ENCODE peak calls at places on chromosomes 6 and 20, in five cellular contexts. V is CD4-positive, CD25-positive, alpha-beta regulatory T cell; N is CD8-positive, alpha-beta T cell; P is HepG2; O is sigmoid colon. M is an unnamed sample. For H3K9me3, the result is how much of the 10 kb centered on the place peaks cover.

GRCh38 chr6:1313755-1314503 is 2.0 kb downstream of the FOXQ1 start:
- DNase-seq in P (peak), V (no peak), O (no peak), N (no peak), M (no peak)

GRCh38 chr6:105014954-105015353 is 58.0 kb downstream of the LIN28B start:
- DNase-seq in O (no peak), N (no peak), P (no peak), V (no peak), M (no peak)

GRCh38 chr20:24694727-24695528 is 225.5 kb downstream of the SYNDIG1 start:
- DNase-seq in O (peak), N (no peak), V (no peak), P (no peak), M (no peak)

GRCh38 chr20:46594725-46595124 is 44.3 kb upstream of the OCSTAMP start:
- DNase-seq in N (no peak), V (no peak), O (no peak), P (no peak), M (no peak)

GRCh38 chr6:44023586-44024454 is 103.4 kb downstream of the MRPL14 start:
- DNase-seq in V (no peak), N (no peak), O (peak), P (no peak), M (no peak)

GRCh38 chr20:4083103-4083864 is 67.9 kb upstream of the RNF24 start:
- DNase-seq in N (no peak), P (peak), O (peak), V (no peak), M (no peak)

GRCh38 chr6:159978291-159979135 is 9.6 kb downstream of the IGF2R start:
- DNase-seq in V (no peak), N (no peak), P (no peak), O (peak), M (no peak)

GRCh38 chr6:134010400-134010799 is 42.0 kb downstream of the SLC2A12 start:
- DNase-seq in N (no peak), O (no peak), V (no peak), P (no peak), M (no peak)

GRCh38 chr6:63306446-63306845 is 13.3 kb downstream of the LGSN start:
- DNase-seq in V (no peak), P (no peak), O (no peak), N (no peak), M (no peak)

GRCh38 chr20:47274449-47275108 is 81.9 kb downstream of the ZMYND8 start:
- DNase-seq in N (no peak), O (peak), P (peak), V (no peak), M (no peak)

GRCh38 chr20:1505361-1505760 is 14.1 kb upstream of the SIRPB2 start:
- DNase-seq in P (no peak), N (no peak), V (no peak), O (no peak), M (no peak)

GRCh38 chr6:159012201-159012600 is 12.2 kb upstream of the RSPH3 start:
- DNase-seq in N (no peak), O (no peak), V (no peak), P (no peak), M (no peak)

GRCh38 chr6:168393126-168393870 is 47.7 kb upstream of the SMOC2 start:
- DNase-seq in O (no peak), V (no peak), P (no peak), N (no peak), M (no peak)
- H3K9me3 ChIP-seq in O (under half), V (under half), P (under half), N (under half), M (under half)

GRCh38 chr6:45275358-45275757 is 52.8 kb upstream of the RUNX2 start:
- DNase-seq in V (no peak), O (no peak), N (no peak), P (no peak), M (no peak)
- H3K9me3 ChIP-seq in V (under half), O (under half), N (under half), P (under half), M (under half)

GRCh38 chr6:86456786-86457185 is 480.5 kb upstream of the HTR1E start:
- DNase-seq in N (no peak), V (no peak), O (no peak), P (no peak), M (no peak)
- H3K9me3 ChIP-seq in N (under half), V (under half), O (under half), P (half or more), M (under half)

GRCh38 chr20:45400346-45401031 is 7.6 kb upstream of the DBNDD2 start:
- DNase-seq in O (no peak), N (no peak), P (no peak), V (no peak), M (no peak)
- H3K9me3 ChIP-seq in O (under half), N (under half), P (under half), V (under half), M (under half)

DNA sequence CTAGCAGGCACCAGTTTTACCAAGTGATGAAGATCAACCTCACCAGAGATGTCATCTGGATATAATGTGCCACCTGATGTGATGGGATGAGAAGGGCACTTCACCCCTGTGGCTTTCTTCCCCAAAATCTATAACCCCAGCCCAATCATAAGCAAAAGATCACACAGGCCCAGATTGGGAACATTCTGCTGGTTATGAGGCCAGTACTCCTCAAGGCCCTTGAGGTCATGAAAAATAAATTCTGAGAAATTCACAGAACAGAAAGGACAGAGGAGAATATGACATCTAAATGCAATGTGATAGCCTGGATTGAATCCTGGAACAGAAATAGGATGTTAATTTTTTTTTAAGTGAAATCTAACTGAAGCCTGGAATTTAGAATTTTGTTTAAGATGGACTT is 243.5 kb downstream of the CBLN4 start:
- DNase-seq in N (no peak), P (no peak), O (no peak), V (no peak), M (no peak)
- H3K9me3 ChIP-seq in N (under half), P (half or more), O (under half), V (under half), M (under half)

DNA sequence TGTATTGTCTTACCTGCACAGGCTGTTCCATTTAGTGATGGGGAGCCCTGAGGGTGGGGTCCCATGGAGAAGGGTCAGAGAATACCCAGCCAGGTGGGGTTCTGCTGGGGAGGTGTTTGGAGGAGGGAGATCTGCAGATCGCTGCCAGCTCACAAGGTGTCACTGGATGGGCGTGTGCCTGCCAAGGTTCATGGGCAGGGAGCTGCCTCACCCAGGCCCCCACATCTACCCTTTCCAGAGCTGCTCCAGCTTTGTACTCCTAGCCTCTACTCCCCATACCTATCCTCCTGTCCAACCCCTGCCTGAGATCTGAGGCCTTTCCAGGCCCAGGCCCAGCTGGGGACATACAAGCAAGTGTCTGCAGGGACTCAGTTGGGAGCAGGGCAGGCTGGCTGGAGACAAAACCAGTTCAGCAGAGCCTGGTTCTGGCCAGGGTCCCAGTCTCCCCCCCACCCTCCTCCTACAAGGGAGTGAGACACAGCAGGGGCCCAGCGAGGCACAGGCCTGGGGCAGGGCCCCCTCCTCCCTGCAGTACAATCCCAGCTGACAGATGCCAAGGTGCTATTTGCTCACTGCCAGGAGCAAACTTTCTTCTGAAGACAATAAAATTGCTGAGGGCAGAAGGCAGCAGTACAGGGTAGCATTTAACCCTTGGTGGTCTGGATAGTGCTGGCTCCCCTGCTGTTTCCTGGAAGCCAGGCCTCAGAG is 19.7 kb downstream of the SPDEF start:
- DNase-seq in V (no peak), O (no peak), N (no peak), P (no peak), M (no peak)
- H3K9me3 ChIP-seq in V (under half), O (under half), N (under half), P (under half), M (under half)

GRCh38 chr6:24493945-24494725 is 634 bp upstream of the ALDH5A1 start:
- DNase-seq in N (no peak), V (no peak), O (no peak), P (no peak), M (no peak)

GRCh38 chr6:24497254-24497989 is 2.7 kb downstream of the ALDH5A1 start:
- DNase-seq in N (no peak), O (no peak), V (no peak), P (no peak), M (no peak)

GRCh38 chr6:24494726-24495515 is at the start of gene ALDH5A1:
- DNase-seq in V (peak), N (peak), P (peak), O (peak), M (peak)

GRCh38 chr6:24492475-24492874 is 2.3 kb upstream of the ALDH5A1 start:
- DNase-seq in N (no peak), P (peak), V (no peak), O (no peak), M (no peak)

DNA sequence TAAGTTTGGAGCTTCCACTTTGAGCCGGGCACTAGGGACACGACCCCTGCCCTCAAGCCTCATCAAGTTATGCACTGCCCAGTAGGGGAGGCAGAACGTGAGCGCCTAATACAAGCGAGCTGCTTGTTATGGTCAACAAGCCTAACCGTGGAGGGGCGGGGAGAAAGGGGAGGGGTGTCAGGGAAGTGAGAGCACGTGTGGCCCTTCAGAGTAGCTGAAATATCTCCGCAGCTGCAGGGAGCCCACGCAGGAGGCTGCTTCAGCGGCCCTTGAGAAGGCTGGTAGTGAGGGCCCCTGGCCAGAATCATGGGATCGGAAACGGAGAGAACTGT is 713 bp downstream of the ALDH5A1 start:
- DNase-seq in N (peak), P (peak), O (peak), V (peak), M (no peak)
- H3K9me3 ChIP-seq in N (under half), P (under half), O (under half), V (under half), M (under half)

DNA sequence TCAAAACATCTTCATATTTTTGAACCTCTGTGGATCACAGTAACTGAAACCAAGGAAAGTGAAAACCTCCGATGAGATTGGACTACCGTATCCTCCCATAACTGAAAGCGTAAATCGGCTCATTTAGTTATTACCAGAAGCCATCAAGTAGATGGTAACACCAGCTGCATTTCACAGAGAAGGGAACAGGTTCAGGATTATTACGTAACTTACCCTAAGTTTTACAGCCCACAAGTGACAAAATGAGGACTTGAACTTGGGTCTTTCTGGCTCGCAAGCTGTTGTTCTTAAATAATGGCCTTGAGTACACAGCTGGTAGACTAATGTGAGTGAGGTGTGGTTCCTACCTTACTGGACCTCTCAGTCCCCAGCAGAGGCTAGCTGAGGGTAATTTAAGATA is 37.9 kb upstream of the CBLN4 start:
- DNase-seq in V (no peak), O (no peak), N (no peak), P (no peak), M (no peak)
- H3K9me3 ChIP-seq in V (under half), O (under half), N (under half), P (half or more), M (under half)

GRCh38 chr20:29300579-29301551 is 1956.6 kb upstream of the DEFB115 start:
- DNase-seq in N (no peak), V (no peak), P (no peak), O (peak), M (no peak)
- H3K9me3 ChIP-seq in N (under half), V (under half), P (half or more), O (under half), M (under half)

DNA sequence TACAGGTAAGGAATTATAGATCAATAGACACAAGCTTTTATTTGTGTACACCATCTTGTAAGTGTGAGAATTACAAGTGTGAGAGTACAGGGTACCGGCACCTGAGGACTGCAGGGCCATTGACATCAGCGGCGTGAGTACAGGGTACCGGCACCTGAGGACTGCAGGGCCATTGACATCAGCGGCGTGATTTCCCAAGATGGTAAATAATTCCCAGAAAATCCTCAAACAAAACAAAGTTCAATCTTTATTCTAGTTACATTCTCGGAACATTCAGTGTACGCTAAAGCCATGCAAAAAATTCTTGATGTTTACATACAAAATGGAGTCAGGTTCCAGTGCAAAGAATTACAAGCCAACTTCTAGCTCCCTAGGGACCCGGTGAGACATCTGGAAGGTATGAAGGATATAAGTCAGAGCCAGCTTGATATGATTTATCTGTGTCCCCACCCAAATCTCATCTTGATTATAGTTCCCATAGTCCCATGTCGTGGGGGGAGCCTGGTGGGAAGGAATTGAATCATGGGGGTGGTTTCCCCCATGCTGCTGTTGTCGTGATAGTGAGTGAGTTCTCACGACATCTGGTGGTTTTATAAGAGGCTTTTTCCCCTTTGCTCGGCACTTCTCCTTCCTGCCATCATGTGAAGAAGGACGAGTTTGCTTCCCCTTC is 172.6 kb downstream of the TTLL2 start:
- DNase-seq in N (no peak), P (peak), V (no peak), O (peak), M (no peak)
- H3K9me3 ChIP-seq in N (under half), P (under half), V (under half), O (under half), M (under half)